ENCODE peak calls at places on chromosomes 2 and 18, in six cellular contexts. R is tibial artery; H is ELR; M is stimulated activated CD4-positive, alpha-beta T cell treated with anti-CD3 and anti-CD28 coated beads, TNF-alpha, amount 100 ng/mL, for 1 hour; N is AML-193; E is stimulated activated naive CD8-positive, alpha-beta T cell treated with anti-CD3 and anti-CD28 coated beads, Interleukin-15, Interleukin-2, amounts not matched to agents 100 U/mL and 50 U/mL, for 24 hours. D is an unnamed sample.

GRCh38 chr18:67417864-67418523 is 98.5 kb downstream of the DSEL start:
- DNase-seq in R (no peak), H (peak), M (no peak), N (peak), E (no peak), D (no peak)

GRCh38 chr2:130339885-130340745 is 2.6 kb upstream of the IMP4 start:
- DNase-seq in R (no peak), H (no peak), M (no peak), N (no peak), E (no peak), D (no peak)

GRCh38 chr2:85907671-85908157 is 18.9 kb upstream of the ST3GAL5 start:
- DNase-seq in R (no peak), H (peak), M (no peak), N (no peak), E (no peak), D (no peak)

GRCh38 chr2:40434638-40435296 is 17.1 kb downstream of the SLC8A1 start:
- DNase-seq in R (no peak), H (peak), M (no peak), N (no peak), E (no peak), D (peak)

GRCh38 chr2:118856978-118857676 is 9.7 kb upstream of the EN1 start:
- DNase-seq in R (no peak), H (no peak), M (no peak), N (no peak), E (no peak), D (no peak)

GRCh38 chr2:119856469-119856901 is 96.8 kb downstream of the PTPN4 start:
- DNase-seq in R (no peak), H (no peak), M (no peak), N (no peak), E (no peak), D (no peak)

GRCh38 chr18:11251891-11252270 is 102.5 kb upstream of the PIEZO2 start:
- DNase-seq in R (no peak), H (no peak), M (no peak), N (no peak), E (no peak), D (no peak)

GRCh38 chr2:237280235-237280634 is 133.7 kb downstream of the COL6A3 start:
- DNase-seq in R (no peak), H (peak), M (no peak), N (no peak), E (no peak), D (no peak)

GRCh38 chr2:198371902-198372611 is 567.7 kb downstream of the PLCL1 start:
- DNase-seq in R (no peak), H (peak), M (no peak), N (peak), E (no peak), D (no peak)

GRCh38 chr2:105919191-105919811 is 174.6 kb downstream of the NCK2 start:
- DNase-seq in R (no peak), H (no peak), M (no peak), N (no peak), E (no peak), D (no peak)

GRCh38 chr2:46003912-46004473 is 293.2 kb upstream of the EPAS1 start:
- DNase-seq in R (no peak), H (no peak), M (no peak), N (no peak), E (no peak), D (no peak)

GRCh38 chr2:2764739-2765138 is 433.7 kb upstream of the MYT1L start:
- DNase-seq in R (no peak), H (no peak), M (no peak), N (no peak), E (no peak), D (no peak)

GRCh38 chr2:111919794-111920608 is 21.6 kb downstream of the MERTK start:
- DNase-seq in R (peak), H (peak), M (no peak), N (no peak), E (no peak), D (no peak)

GRCh38 chr2:170177950-170178781 is at the start of gene MYO3B:
- DNase-seq in R (no peak), H (peak), M (no peak), N (no peak), E (no peak), D (peak)

GRCh38 chr2:7881038-7881437 is 800.8 kb upstream of the ID2 start:
- DNase-seq in R (no peak), H (no peak), M (no peak), N (no peak), E (no peak), D (peak)

GRCh38 chr2:203612246-203612645 is 77.1 kb upstream of the RAPH1 start:
- DNase-seq in R (no peak), H (no peak), M (no peak), N (no peak), E (no peak), D (no peak)

GRCh38 chr2:223306371-223306770 is 254.4 kb downstream of the KCNE4 start:
- DNase-seq in R (no peak), H (peak), M (no peak), N (no peak), E (no peak), D (peak)

GRCh38 chr18:80173060-80173459 is 64.0 kb downstream of the ADNP2 start:
- DNase-seq in R (no peak), H (no peak), M (no peak), N (no peak), E (no peak), D (no peak)

GRCh38 chr18:51168960-51169662 is 28.4 kb downstream of the MEX3C start:
- DNase-seq in R (no peak), H (no peak), M (no peak), N (no peak), E (no peak), D (no peak)

GRCh38 chr2:233081731-233082221 is 21.6 kb downstream of the INPP5D start:
- DNase-seq in R (no peak), H (no peak), M (no peak), N (no peak), E (no peak), D (no peak)

GRCh38 chr2:96875498-96876035 is 5.7 kb upstream of the SEMA4C start:
- DNase-seq in R (no peak), H (no peak), M (no peak), N (no peak), E (no peak), D (no peak)

GRCh38 chr2:39516347-39517101 is 79.4 kb upstream of the MAP4K3 start:
- DNase-seq in R (no peak), H (peak), M (no peak), N (no peak), E (no peak), D (peak)

GRCh38 chr2:225995788-225996476 is 596.4 kb downstream of the NYAP2 start:
- DNase-seq in R (no peak), H (peak), M (no peak), N (no peak), E (no peak), D (no peak)

GRCh38 chr2:16411788-16412187 is 253.8 kb downstream of the CYRIA start:
- DNase-seq in R (no peak), H (no peak), M (no peak), N (no peak), E (no peak), D (no peak)

GRCh38 chr2:199119796-199120195 is 337.9 kb downstream of the SATB2 start:
- DNase-seq in R (no peak), H (no peak), M (no peak), N (no peak), E (no peak), D (no peak)

GRCh38 chr2:175620035-175620434 is 382.0 kb downstream of the LNPK start:
- DNase-seq in R (no peak), H (no peak), M (no peak), N (no peak), E (no peak), D (no peak)

D was measured in retinal pigment epithelial cell.